ENCODE peak calls at places on chromosomes 1 and 21, in ten cellular contexts. M is right lobe of liver, I is keratinocyte, D is aorta, K is ovary, T is prostate gland, E is hepatocyte, X is mesendoderm, C is sigmoid colon, J is adrenal gland. H is an unnamed sample.

GRCh38 chr1:109298666-109299086 is 8.1 kb downstream of the MYBPHL start:
- DNase-seq in M (no peak), I (no peak), D (no peak), K (no peak), T (no peak), E (no peak), X (no peak), C (no peak), J (peak; percentile 65), H (peak; percentile 66)

GRCh38 chr1:92619466-92620189 is 132.9 kb upstream of the GFI1 start:
- DNase-seq in M (no peak), I (no peak), D (no peak), K (no peak), T (no peak), E (no peak), X (no peak), C (no peak), J (no peak), H (no peak)

GRCh38 chr1:81010156-81010555 is 790.6 kb upstream of the ADGRL2 start:
- DNase-seq in M (no peak), I (no peak), D (no peak), K (no peak), T (no peak), E (no peak), X (no peak), C (no peak), J (no peak), H (no peak)

GRCh38 chr1:201268604-201269151 is 14.6 kb upstream of the PKP1 start:
- DNase-seq in M (no peak), I (no peak), D (no peak), K (no peak), T (no peak), E (peak; percentile 83), X (no peak), C (peak; percentile 55), J (no peak), H (no peak)

GRCh38 chr1:24992124-24992760 is 62.2 kb upstream of the RUNX3 start:
- DNase-seq in M (peak; percentile 5), I (no peak), D (peak; percentile 50), K (no peak), T (no peak), E (no peak), X (no peak), C (no peak), J (no peak), H (no peak)

GRCh38 chr1:50266509-50266908 is 156.7 kb downstream of the DMRTA2 start:
- DNase-seq in M (no peak), I (no peak), D (no peak), K (no peak), T (no peak), E (no peak), X (peak; percentile 38), C (no peak), J (no peak), H (no peak)

GRCh38 chr1:203197625-203198024 is 11.1 kb upstream of the CHI3L1 start:
- DNase-seq in M (no peak), I (no peak), D (peak; percentile 42), K (no peak), T (no peak), E (peak; percentile 45), X (peak; percentile 89), C (peak; percentile 24), J (no peak), H (no peak)

GRCh38 chr1:229410692-229411433 is 23.0 kb downstream of the ACTA1 start:
- DNase-seq in M (no peak), I (no peak), D (peak; percentile 91), K (peak; percentile 70), T (peak; percentile 25), E (peak; percentile 87), X (peak; percentile 72), C (peak; percentile 75), J (peak; percentile 91), H (peak; percentile 83)

GRCh38 chr21:31135536-31136184 is 97.4 kb upstream of the KRTAP19-8 start:
- DNase-seq in M (no peak), I (no peak), D (no peak), K (no peak), T (no peak), E (no peak), X (no peak), C (no peak), J (no peak), H (no peak)

GRCh38 chr21:31136891-31137290 is 98.6 kb upstream of the KRTAP19-8 start:
- DNase-seq in M (no peak), I (no peak), D (no peak), K (no peak), T (no peak), E (peak; percentile 30), X (no peak), C (no peak), J (peak; percentile 35), H (no peak)

GRCh38 chr21:31130821-31131220 is 92.5 kb upstream of the KRTAP19-8 start:
- DNase-seq in M (no peak), I (no peak), D (no peak), K (no peak), T (no peak), E (no peak), X (no peak), C (no peak), J (no peak), H (no peak)

GRCh38 chr21:31132574-31133242 is 94.4 kb upstream of the KRTAP19-8 start:
- DNase-seq in M (no peak), I (no peak), D (no peak), K (no peak), T (no peak), E (no peak), X (no peak), C (no peak), J (peak; percentile 33), H (no peak)

GRCh38 chr21:31133243-31133830 is 95.1 kb upstream of the KRTAP19-8 start:
- DNase-seq in M (no peak), I (no peak), D (no peak), K (no peak), T (no peak), E (no peak), X (no peak), C (no peak), J (no peak), H (no peak)
- H3K4me1 ChIP-seq in M (no peaks in the 10 kb centered on the region), I (no peaks in the 10 kb centered on the region), D (no peaks in the 10 kb centered on the region), K (no peaks in the 10 kb centered on the region), T (no peaks in the 10 kb centered on the region), E (no peaks in the 10 kb centered on the region), X (no peaks in the 10 kb centered on the region), C (no peaks in the 10 kb centered on the region), J (peaks cover 6% of the 10 kb centered on the region), H (no peaks in the 10 kb centered on the region)

GRCh38 chr1:243508303-243508713 is 252.5 kb downstream of the SDCCAG8 start:
- DNase-seq in M (no peak), I (no peak), D (no peak), K (no peak), T (no peak), E (no peak), X (no peak), C (no peak), J (no peak), H (no peak)

GRCh38 chr1:243510928-243511327 is 255.1 kb downstream of the SDCCAG8 start:
- DNase-seq in M (no peak), I (no peak), D (no peak), K (no peak), T (no peak), E (no peak), X (no peak), C (no peak), J (no peak), H (no peak)

GRCh38 chr1:243508964-243509363 is 253.1 kb downstream of the SDCCAG8 start:
- DNase-seq in M (no peak), I (no peak), D (no peak), K (no peak), T (no peak), E (no peak), X (no peak), C (no peak), J (no peak), H (no peak)

GRCh38 chr1:243514927-243515326 is 259.1 kb downstream of the SDCCAG8 start:
- DNase-seq in M (no peak), I (no peak), D (no peak), K (no peak), T (no peak), E (no peak), X (no peak), C (no peak), J (no peak), H (no peak)

DNA sequence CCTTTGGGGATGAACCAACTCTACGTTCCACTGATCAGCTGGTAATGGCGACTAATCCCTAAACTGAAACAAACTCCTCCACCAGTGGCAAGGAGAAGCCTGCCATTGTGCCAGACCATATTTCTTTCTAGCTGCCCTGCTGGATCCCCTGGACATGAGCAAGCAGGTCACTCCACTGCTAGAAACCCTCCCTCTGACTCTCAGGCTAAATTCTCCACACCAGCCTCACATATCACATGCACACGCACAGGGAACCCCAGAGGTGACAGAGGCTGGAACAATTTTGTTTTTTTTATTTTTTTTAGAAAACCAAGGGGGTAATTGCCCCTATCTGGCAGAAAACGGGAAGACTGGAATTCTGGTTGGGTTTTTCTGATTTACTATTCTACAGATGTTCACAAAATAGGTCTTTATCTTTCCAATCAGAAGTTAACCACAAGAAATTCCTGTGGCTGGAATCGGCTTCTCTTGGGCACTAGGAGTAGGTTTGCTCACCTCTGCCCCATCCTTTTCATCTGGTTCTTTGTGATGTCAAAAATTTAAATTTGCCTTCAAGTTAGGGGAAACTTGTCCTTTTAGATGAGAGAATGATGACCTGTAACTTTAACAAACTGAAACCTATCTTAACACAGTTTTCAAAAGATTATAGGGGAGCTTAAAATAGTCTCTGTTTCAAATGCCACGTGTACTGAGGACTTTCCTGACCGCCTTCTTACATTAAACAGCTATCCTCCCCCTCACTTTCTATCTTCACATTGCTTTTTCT is 258.1 kb downstream of the SDCCAG8 start:
- DNase-seq in M (no peak), I (no peak), D (no peak), K (no peak), T (no peak), E (no peak), X (no peak), C (no peak), J (no peak), H (no peak)
- H3K27ac ChIP-seq in M (no peak overlapping the region), I (no peak overlapping the region), D (no peak overlapping the region), K (no peak overlapping the region), T (no peak overlapping the region), E (no peak overlapping the region), X (no peak overlapping the region), C (no peak overlapping the region), J (no peak overlapping the region), H (no peak overlapping the region)

GRCh38 chr1:27574001-27574781 is 29.8 kb downstream of the AHDC1 start:
- DNase-seq in M (no peak), I (no peak), D (no peak), K (no peak), T (no peak), E (peak; percentile 19), X (peak; percentile 59), C (no peak), J (no peak), H (no peak)

GRCh38 chr1:27572019-27572678 is 31.8 kb downstream of the AHDC1 start:
- DNase-seq in M (no peak), I (no peak), D (no peak), K (no peak), T (no peak), E (no peak), X (peak; percentile 72), C (peak; percentile 75), J (no peak), H (no peak)

GRCh38 chr1:27570823-27571222 is 33.1 kb downstream of the AHDC1 start:
- DNase-seq in M (no peak), I (no peak), D (no peak), K (peak; percentile 57), T (no peak), E (no peak), X (peak; percentile 80), C (no peak), J (no peak), H (no peak)

GRCh38 chr1:27571439-27572018 is 32.4 kb downstream of the AHDC1 start:
- DNase-seq in M (no peak), I (no peak), D (no peak), K (peak; percentile 84), T (no peak), E (no peak), X (peak; percentile 78), C (peak; percentile 83), J (peak; percentile 82), H (no peak)

DNA sequence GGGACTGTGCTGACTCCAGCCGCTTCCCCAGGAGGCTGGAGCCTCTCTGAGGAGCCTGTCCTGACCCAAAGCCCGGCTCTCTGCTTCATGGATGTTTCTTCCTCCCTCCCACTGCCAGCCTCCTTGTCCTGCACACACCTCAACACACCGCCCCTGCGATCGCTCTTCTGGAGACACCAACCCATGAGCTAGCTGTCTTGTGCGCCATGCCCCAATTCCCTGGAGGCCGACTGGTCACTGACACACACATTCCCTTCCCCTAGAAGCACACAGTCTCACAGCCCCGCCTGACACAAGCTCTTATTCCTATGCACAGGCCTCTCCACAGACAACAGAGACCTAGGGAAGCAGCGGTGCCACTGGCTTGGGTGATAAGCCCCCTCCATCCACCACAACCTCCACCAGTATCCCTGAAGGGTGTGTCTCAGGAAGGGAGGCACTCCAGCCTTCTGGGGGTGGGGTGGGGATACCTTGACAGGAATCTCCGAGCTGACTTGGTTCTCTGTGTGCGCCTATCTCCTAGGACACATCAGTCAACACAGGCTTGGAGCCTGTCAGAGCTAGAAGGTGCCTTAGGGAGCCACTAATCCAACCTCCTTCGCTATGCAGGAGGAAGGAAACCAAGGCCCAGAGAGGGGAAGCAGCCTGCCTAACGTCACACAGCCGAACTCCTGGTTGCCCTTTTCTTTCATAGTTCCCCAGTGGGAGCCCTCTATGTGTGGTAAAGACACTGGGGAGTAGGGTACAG is 31.1 kb downstream of the AHDC1 start:
- DNase-seq in M (no peak), I (no peak), D (peak; percentile 90), K (no peak), T (no peak), E (peak; percentile 23), X (peak; percentile 77), C (peak; percentile 75), J (peak; percentile 83), H (no peak)
- H3K4me1 ChIP-seq in M (peaks cover 56% of the 10 kb centered on the region), I (peaks cover 66% of the 10 kb centered on the region), D (peaks cover 5% of the 10 kb centered on the region), K (peaks cover 62% of the 10 kb centered on the region), T (peaks cover 30% of the 10 kb centered on the region), E (peaks cover 91% of the 10 kb centered on the region), X (peaks cover 60% of the 10 kb centered on the region), C (peaks cover 92% of the 10 kb centered on the region), J (peaks cover 95% of the 10 kb centered on the region), H (peaks cover 70% of the 10 kb centered on the region)

DNA sequence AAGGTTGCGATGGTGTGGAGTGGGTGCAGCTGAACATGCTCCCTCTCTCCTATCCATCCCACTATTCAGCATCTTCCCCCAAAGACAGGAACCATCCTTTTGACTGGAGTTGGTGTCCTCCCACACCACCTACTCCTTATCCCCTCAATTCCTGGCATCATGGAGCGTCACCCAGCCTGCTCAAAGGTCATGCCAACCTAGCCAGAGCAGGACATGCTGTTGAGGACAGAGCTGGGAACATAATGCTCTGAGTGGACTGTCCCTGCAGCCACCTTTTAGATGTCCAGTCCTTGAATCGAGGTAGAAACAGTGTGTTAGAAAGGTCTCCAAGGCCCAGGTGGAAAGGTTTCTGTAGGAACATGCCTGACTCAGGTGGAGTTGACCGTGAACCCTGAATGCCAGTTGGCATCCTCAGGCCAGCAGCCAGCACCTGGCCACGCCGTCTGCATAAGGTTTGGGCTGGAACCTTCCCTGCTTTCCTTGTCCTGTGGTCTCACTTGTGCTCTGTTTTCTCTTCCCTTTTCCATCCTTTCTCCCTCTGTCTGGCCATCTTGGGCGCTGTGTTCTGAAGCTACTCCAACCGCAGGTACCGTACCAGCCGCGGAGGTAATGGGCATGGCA is 52.2 kb upstream of the CNTN2 start:
- DNase-seq in M (no peak), I (no peak), D (no peak), K (no peak), T (no peak), E (no peak), X (no peak), C (no peak), J (no peak), H (no peak)
- H3K27ac ChIP-seq in M (no peak overlapping the region), I (no peak overlapping the region), D (no peak overlapping the region), K (no peak overlapping the region), T (no peak overlapping the region), E (no peak overlapping the region), X (no peak overlapping the region), C (no peak overlapping the region), J (no peak overlapping the region), H (no peak overlapping the region)

H was measured in trophoblast cell.